ENCODE peak calls at places on chromosomes 6 and 20, in six cellular contexts. B is NCI-H2081; O is neuronal stem cell; I is GM03348; M is WERI-Rb-1; V is stimulated activated CD4-positive, alpha-beta T cell treated with anti-CD3 and anti-CD28 coated beads, TNF-alpha, amount 100 ng/mL, for 48 hours. D is an unnamed sample.

GRCh38 chr6:55913213-55914195 is 38.1 kb upstream of the BMP5 start:
- DNase-seq in V (no peak), I (no peak), O (no peak), M (peak; percentile 67), B (no peak), D (no peak)

GRCh38 chr20:57714409-57715267 is 4.8 kb upstream of the PMEPA1 start:
- DNase-seq in I (peak; percentile 68), B (no peak), M (no peak), V (no peak), O (no peak), D (no peak)

GRCh38 chr20:35673884-35674283 is 9.2 kb upstream of the CPNE1 start:
- DNase-seq in M (no peak), B (no peak), V (no peak), O (no peak), I (no peak), D (no peak)

GRCh38 chr6:13484138-13484708 is 3.2 kb downstream of the GFOD1 start:
- DNase-seq in V (no peak), O (no peak), I (no peak), M (no peak), B (no peak), D (no peak)

GRCh38 chr6:166640342-166641043 is 13.4 kb upstream of the RPS6KA2 start:
- DNase-seq in M (no peak), B (no peak), O (no peak), I (no peak), V (no peak), D (no peak)

GRCh38 chr6:75170666-75171065 is 35.2 kb downstream of the COL12A1 start:
- DNase-seq in B (no peak), I (no peak), O (no peak), M (no peak), V (no peak), D (no peak)

GRCh38 chr6:16383607-16384206 is 145.3 kb downstream of the GMPR start:
- DNase-seq in M (no peak), B (no peak), I (no peak), O (no peak), V (no peak), D (no peak)

GRCh38 chr6:21048047-21048446 is 513.8 kb downstream of the CDKAL1 start:
- DNase-seq in O (no peak), I (no peak), B (no peak), M (no peak), V (no peak), D (no peak)

GRCh38 chr20:32067234-32067821 is 15.3 kb downstream of the HCK start:
- DNase-seq in B (no peak), V (no peak), I (peak; percentile 88), M (no peak), O (no peak), D (no peak)

GRCh38 chr6:90544741-90545140 is 42.1 kb downstream of the MAP3K7 start:
- DNase-seq in O (no peak), V (no peak), B (no peak), I (no peak), M (no peak), D (no peak)

GRCh38 chr6:83308833-83309232 is 115.7 kb downstream of the RWDD2A start:
- DNase-seq in B (no peak), I (no peak), M (no peak), O (no peak), V (no peak), D (no peak)

GRCh38 chr20:62350629-62351422 is 16.3 kb downstream of the LAMA5 start:
- DNase-seq in O (no peak), V (no peak), I (no peak), B (peak; percentile 56), M (peak; percentile 2), D (no peak)

GRCh38 chr6:156250593-156250992 is 526.6 kb upstream of the ARID1B start:
- DNase-seq in M (no peak), O (no peak), I (no peak), B (no peak), V (peak; percentile 21), D (no peak)

GRCh38 chr20:7348253-7348652 is 580.8 kb downstream of the BMP2 start:
- DNase-seq in M (no peak), V (no peak), B (no peak), I (no peak), O (no peak), D (no peak)

GRCh38 chr6:52305385-52305784 is 20.8 kb upstream of the MCM3 start:
- DNase-seq in V (no peak), M (no peak), B (no peak), I (peak; percentile 16), O (no peak), D (no peak)

GRCh38 chr6:36210886-36211595 is 14.5 kb downstream of the BRPF3 start:
- DNase-seq in I (no peak), V (no peak), B (no peak), M (no peak), O (no peak), D (no peak)